ENCODE peak calls at places on chromosome 14, in four cellular contexts. One of them, this sample, is unnamed.

GRCh38 chr14:23034498-23035302 is at the start of gene PSMB5:
- DNase-seq in heart right ventricle: peak; percentile 81
- DNase-seq in GM06990: peak; percentile 84
- DNase-seq in brain microvascular endothelial cell: peak; percentile 95
- DNase-seq in this sample: peak; percentile 96

GRCh38 chr14:45526715-45527549 is 273.9 kb upstream of the MIS18BP1 start:
- DNase-seq in heart right ventricle: no peak
- DNase-seq in brain microvascular endothelial cell: peak; percentile 18
- DNase-seq in GM06990: no peak
- DNase-seq in this sample: peak; percentile 3

GRCh38 chr14:74952697-74953484 is 2.5 kb downstream of the PGF start:
- DNase-seq in GM06990: no peak
- DNase-seq in brain microvascular endothelial cell: no peak
- DNase-seq in heart right ventricle: no peak
- DNase-seq in this sample: no peak

GRCh38 chr14:63266106-63266505 is 52.6 kb downstream of the GPHB5 start:
- DNase-seq in brain microvascular endothelial cell: no peak
- DNase-seq in heart right ventricle: no peak
- DNase-seq in GM06990: no peak
- DNase-seq in this sample: no peak

GRCh38 chr14:96762650-96763049 is 34.5 kb upstream of the VRK1 start:
- DNase-seq in brain microvascular endothelial cell: peak; percentile 64
- DNase-seq in GM06990: no peak
- DNase-seq in heart right ventricle: no peak
- DNase-seq in this sample: peak; percentile 56

GRCh38 chr14:103846569-103847438 is 571 bp downstream of the PPP1R13B start:
- DNase-seq in heart right ventricle: peak; percentile 70
- DNase-seq in brain microvascular endothelial cell: no peak
- DNase-seq in GM06990: peak; percentile 47
- DNase-seq in this sample: no peak

GRCh38 chr14:78399316-78399889 is 229.2 kb downstream of the NRXN3 start:
- DNase-seq in GM06990: no peak
- DNase-seq in heart right ventricle: no peak
- DNase-seq in brain microvascular endothelial cell: peak; percentile 7
- DNase-seq in this sample: no peak

GRCh38 chr14:102993523-102993922 is 63.8 kb downstream of the CDC42BPB start:
- DNase-seq in brain microvascular endothelial cell: peak; percentile 44
- DNase-seq in GM06990: no peak
- DNase-seq in heart right ventricle: no peak
- DNase-seq in this sample: no peak

GRCh38 chr14:75310295-75311059 is 31.8 kb downstream of the FOS start:
- DNase-seq in GM06990: no peak
- DNase-seq in brain microvascular endothelial cell: peak; percentile 90
- DNase-seq in heart right ventricle: peak; percentile 91
- DNase-seq in this sample: no peak

GRCh38 chr14:89617471-89618291 is 200.6 kb upstream of the FOXN3 start:
- DNase-seq in heart right ventricle: peak; percentile 13
- DNase-seq in GM06990: peak; percentile 54
- DNase-seq in brain microvascular endothelial cell: peak; percentile 40
- DNase-seq in this sample: no peak

GRCh38 chr14:69471916-69472315 is 12.6 kb upstream of the PLEKHD1 start:
- DNase-seq in heart right ventricle: no peak
- DNase-seq in GM06990: no peak
- DNase-seq in brain microvascular endothelial cell: no peak
- DNase-seq in this sample: no peak

GRCh38 chr14:53741379-53742225 is 215.0 kb downstream of the BMP4 start:
- DNase-seq in brain microvascular endothelial cell: no peak
- DNase-seq in GM06990: no peak
- DNase-seq in heart right ventricle: no peak
- DNase-seq in this sample: no peak

GRCh38 chr14:61178226-61179060 is 102.7 kb downstream of the TMEM30B start:
- DNase-seq in brain microvascular endothelial cell: peak; percentile 97
- DNase-seq in heart right ventricle: no peak
- DNase-seq in GM06990: peak; percentile 7
- DNase-seq in this sample: no peak

GRCh38 chr14:90300649-90301048 is 31.1 kb downstream of the NRDE2 start:
- DNase-seq in heart right ventricle: no peak
- DNase-seq in GM06990: no peak
- DNase-seq in brain microvascular endothelial cell: no peak
- DNase-seq in this sample: no peak

GRCh38 chr14:99819514-99819913 is 26.3 kb downstream of the EML1 start:
- DNase-seq in GM06990: no peak
- DNase-seq in heart right ventricle: no peak
- DNase-seq in brain microvascular endothelial cell: no peak
- DNase-seq in this sample: no peak

GRCh38 chr14:33794791-33795300 is 156.0 kb downstream of the EGLN3 start:
- DNase-seq in brain microvascular endothelial cell: no peak
- DNase-seq in GM06990: no peak
- DNase-seq in heart right ventricle: no peak
- DNase-seq in this sample: no peak

GRCh38 chr14:56189306-56189705 is 71.1 kb downstream of the PELI2 start:
- DNase-seq in GM06990: no peak
- DNase-seq in brain microvascular endothelial cell: no peak
- DNase-seq in heart right ventricle: no peak
- DNase-seq in this sample: no peak

GRCh38 chr14:53953828-53954550 is 2.6 kb downstream of the BMP4 start:
- DNase-seq in brain microvascular endothelial cell: peak; percentile 10
- DNase-seq in GM06990: peak; percentile 26
- DNase-seq in heart right ventricle: peak; percentile 40
- DNase-seq in this sample: no peak

GRCh38 chr14:59278111-59278510 is 89.6 kb downstream of the DAAM1 start:
- DNase-seq in brain microvascular endothelial cell: peak; percentile 90
- DNase-seq in heart right ventricle: no peak
- DNase-seq in GM06990: no peak
- DNase-seq in this sample: no peak

GRCh38 chr14:104789752-104790743 is 5.5 kb downstream of the AKT1 start:
- DNase-seq in heart right ventricle: no peak
- DNase-seq in brain microvascular endothelial cell: no peak
- DNase-seq in GM06990: no peak
- DNase-seq in this sample: no peak

GRCh38 chr14:23398348-23398747 is 9.7 kb downstream of the MYH6 start:
- DNase-seq in brain microvascular endothelial cell: no peak
- DNase-seq in heart right ventricle: no peak
- DNase-seq in GM06990: no peak
- DNase-seq in this sample: no peak

GRCh38 chr14:90795744-90796143 is 20.5 kb downstream of the TTC7B start:
- DNase-seq in brain microvascular endothelial cell: peak; percentile 87
- DNase-seq in heart right ventricle: no peak
- DNase-seq in GM06990: no peak
- DNase-seq in this sample: no peak

GRCh38 chr14:96156804-96157760 is 47.6 kb upstream of the BDKRB2 start:
- DNase-seq in GM06990: no peak
- DNase-seq in heart right ventricle: no peak
- DNase-seq in brain microvascular endothelial cell: no peak
- DNase-seq in this sample: no peak

GRCh38 chr14:63487724-63488123 is 55.5 kb downstream of the PPP2R5E start:
- DNase-seq in brain microvascular endothelial cell: no peak
- DNase-seq in GM06990: no peak
- DNase-seq in heart right ventricle: no peak
- DNase-seq in this sample: no peak

GRCh38 chr14:51552768-51553426 is 98.8 kb upstream of the FRMD6 start:
- DNase-seq in brain microvascular endothelial cell: no peak
- DNase-seq in heart right ventricle: no peak
- DNase-seq in GM06990: no peak
- DNase-seq in this sample: no peak

GRCh38 chr14:32372154-32372553 is 43.1 kb downstream of the AKAP6 start:
- DNase-seq in GM06990: no peak
- DNase-seq in heart right ventricle: no peak
- DNase-seq in brain microvascular endothelial cell: peak; percentile 81
- DNase-seq in this sample: no peak

GRCh38 chr14:75769047-75769685 is 108.1 kb downstream of the TTLL5 start:
- DNase-seq in heart right ventricle: no peak
- DNase-seq in brain microvascular endothelial cell: no peak
- DNase-seq in GM06990: peak; percentile 50
- DNase-seq in this sample: no peak

GRCh38 chr14:32584079-32584478 is 255.0 kb downstream of the AKAP6 start:
- DNase-seq in heart right ventricle: no peak
- DNase-seq in GM06990: no peak
- DNase-seq in brain microvascular endothelial cell: no peak
- DNase-seq in this sample: no peak

GRCh38 chr14:100246136-100246535 is 7.2 kb downstream of the YY1 start:
- DNase-seq in heart right ventricle: no peak
- DNase-seq in brain microvascular endothelial cell: no peak
- DNase-seq in GM06990: no peak
- DNase-seq in this sample: no peak

GRCh38 chr14:64804754-64805260 is 74.9 kb downstream of the SPTB start:
- DNase-seq in brain microvascular endothelial cell: no peak
- DNase-seq in heart right ventricle: no peak
- DNase-seq in GM06990: no peak
- DNase-seq in this sample: no peak

GRCh38 chr14:93987376-93987775 is 9.7 kb upstream of the CCDC197 start:
- DNase-seq in GM06990: no peak
- DNase-seq in heart right ventricle: peak; percentile 52
- DNase-seq in brain microvascular endothelial cell: no peak
- DNase-seq in this sample: no peak
- H3K4me3 ChIP-seq in GM06990: no peak overlapping the region
- H3K4me3 ChIP-seq in heart right ventricle: no peak overlapping the region
- H3K4me3 ChIP-seq in brain microvascular endothelial cell: no peak overlapping the region
- H3K4me3 ChIP-seq in this sample: no peak overlapping the region

DNA sequence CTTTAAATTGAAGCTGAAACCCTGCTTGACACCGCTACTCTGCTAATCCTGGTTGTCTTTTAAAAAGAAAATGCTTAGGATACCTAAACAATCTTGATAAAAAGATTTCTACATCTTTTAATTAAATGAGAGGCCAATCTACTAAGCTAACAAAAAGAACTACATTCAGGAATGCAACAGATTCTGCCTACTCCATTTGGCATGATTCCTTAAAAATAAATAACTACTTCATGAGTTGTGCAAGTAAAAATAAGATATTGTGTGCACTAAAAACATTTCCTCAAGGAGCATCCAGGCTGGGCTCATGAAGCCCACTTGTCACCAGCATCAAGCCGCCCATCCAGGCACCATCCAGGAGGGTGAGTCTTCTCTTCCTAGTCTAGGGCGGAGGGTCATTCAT is 197.5 kb downstream of the PAX9 start:
- DNase-seq in brain microvascular endothelial cell: no peak
- DNase-seq in heart right ventricle: no peak
- DNase-seq in GM06990: no peak
- DNase-seq in this sample: no peak
- H3K4me3 ChIP-seq in brain microvascular endothelial cell: no peak overlapping the region
- H3K4me3 ChIP-seq in heart right ventricle: no peak overlapping the region
- H3K4me3 ChIP-seq in GM06990: no peak overlapping the region
- H3K4me3 ChIP-seq in this sample: no peak overlapping the region

GRCh38 chr14:101707285-101707842 is 54.1 kb upstream of the PPP2R5C start:
- DNase-seq in GM06990: peak; percentile 35
- DNase-seq in brain microvascular endothelial cell: peak; percentile 66
- DNase-seq in heart right ventricle: no peak
- DNase-seq in this sample: peak; percentile 57

GRCh38 chr14:101707863-101708620 is 53.5 kb upstream of the PPP2R5C start:
- DNase-seq in heart right ventricle: no peak
- DNase-seq in brain microvascular endothelial cell: no peak
- DNase-seq in GM06990: no peak
- DNase-seq in this sample: no peak

GRCh38 chr14:101709962-101710891 is 51.3 kb upstream of the PPP2R5C start:
- DNase-seq in brain microvascular endothelial cell: no peak
- DNase-seq in GM06990: no peak
- DNase-seq in heart right ventricle: no peak
- DNase-seq in this sample: no peak

GRCh38 chr14:101709533-101709881 is 52.0 kb upstream of the PPP2R5C start:
- DNase-seq in GM06990: no peak
- DNase-seq in heart right ventricle: no peak
- DNase-seq in brain microvascular endothelial cell: no peak
- DNase-seq in this sample: no peak

GRCh38 chr14:101708853-101709532 is 52.5 kb upstream of the PPP2R5C start:
- DNase-seq in heart right ventricle: no peak
- DNase-seq in brain microvascular endothelial cell: no peak
- DNase-seq in GM06990: no peak
- DNase-seq in this sample: no peak
- H3K4me3 ChIP-seq in heart right ventricle: no peak overlapping the region
- H3K4me3 ChIP-seq in brain microvascular endothelial cell: no peak overlapping the region
- H3K4me3 ChIP-seq in GM06990: no peak overlapping the region
- H3K4me3 ChIP-seq in this sample: no peak overlapping the region

GRCh38 chr14:28308727-28309126 is 457.9 kb upstream of the FOXG1 start:
- DNase-seq in GM06990: no peak
- DNase-seq in brain microvascular endothelial cell: peak; percentile 61
- DNase-seq in heart right ventricle: no peak
- DNase-seq in this sample: no peak
- H3K4me3 ChIP-seq in GM06990: no peak overlapping the region
- H3K4me3 ChIP-seq in brain microvascular endothelial cell: no peak overlapping the region
- H3K4me3 ChIP-seq in heart right ventricle: no peak overlapping the region
- H3K4me3 ChIP-seq in this sample: no peak overlapping the region

GRCh38 chr14:41605550-41606248 is 977 bp upstream of the LRFN5 start:
- DNase-seq in brain microvascular endothelial cell: no peak
- DNase-seq in heart right ventricle: no peak
- DNase-seq in GM06990: no peak
- DNase-seq in this sample: no peak

GRCh38 chr14:41607966-41608663 is 1.4 kb downstream of the LRFN5 start:
- DNase-seq in heart right ventricle: no peak
- DNase-seq in GM06990: no peak
- DNase-seq in brain microvascular endothelial cell: no peak
- DNase-seq in this sample: no peak

GRCh38 chr14:41606249-41607118 is at the start of gene LRFN5:
- DNase-seq in heart right ventricle: peak; percentile 45
- DNase-seq in brain microvascular endothelial cell: no peak
- DNase-seq in GM06990: no peak
- DNase-seq in this sample: no peak

GRCh38 chr14:41607119-41607785 is 576 bp downstream of the LRFN5 start:
- DNase-seq in GM06990: no peak
- DNase-seq in brain microvascular endothelial cell: no peak
- DNase-seq in heart right ventricle: no peak
- DNase-seq in this sample: no peak

GRCh38 chr14:41604793-41605534 is 1.7 kb upstream of the LRFN5 start:
- DNase-seq in heart right ventricle: peak; percentile 43
- DNase-seq in brain microvascular endothelial cell: no peak
- DNase-seq in GM06990: no peak
- DNase-seq in this sample: no peak
- H3K4me3 ChIP-seq in heart right ventricle: peak overlapping the region; percentile 54
- H3K4me3 ChIP-seq in brain microvascular endothelial cell: peak overlapping the region; percentile 58
- H3K4me3 ChIP-seq in GM06990: no peak overlapping the region
- H3K4me3 ChIP-seq in this sample: no peak overlapping the region

This sample was measured in GM12864.